ENCODE peak calls at places on chromosomes 4 and X, in four cellular contexts. One of them, this sample, is unnamed.

GRCh38 chrX:23776363-23776762 is 6.6 kb upstream of the SAT1 start:
- DNase-seq in GM13976: no peak
- DNase-seq in BJ: no peak
- DNase-seq in HFF-Myc: no peak
- DNase-seq in this sample: no peak

GRCh38 chrX:10415704-10416001 is 204.7 kb downstream of the MID1 start:
- DNase-seq in HFF-Myc: no peak
- DNase-seq in GM13976: no peak
- DNase-seq in BJ: no peak
- DNase-seq in this sample: no peak

GRCh38 chr4:140326395-140326993 is 47.0 kb upstream of the SCOC start:
- DNase-seq in HFF-Myc: peak; percentile 25
- DNase-seq in BJ: no peak
- DNase-seq in GM13976: no peak
- DNase-seq in this sample: no peak

GRCh38 chr4:151671541-151672059 is 89.2 kb downstream of the GATB start:
- DNase-seq in HFF-Myc: no peak
- DNase-seq in BJ: no peak
- DNase-seq in GM13976: no peak
- DNase-seq in this sample: no peak

GRCh38 chrX:13717697-13718483 is 16.5 kb downstream of the TRAPPC2 start:
- DNase-seq in GM13976: no peak
- DNase-seq in HFF-Myc: no peak
- DNase-seq in BJ: no peak
- DNase-seq in this sample: no peak

GRCh38 chr4:99447079-99447478 is 11.9 kb upstream of the ADH7 start:
- DNase-seq in BJ: no peak
- DNase-seq in GM13976: no peak
- DNase-seq in HFF-Myc: no peak
- DNase-seq in this sample: peak; percentile 4

GRCh38 chr4:40409835-40410234 is 74.7 kb downstream of the CHRNA9 start:
- DNase-seq in GM13976: no peak
- DNase-seq in HFF-Myc: peak; percentile 3
- DNase-seq in BJ: no peak
- DNase-seq in this sample: no peak

GRCh38 chrX:100410083-100410590 is at the start of gene PCDH19:
- DNase-seq in BJ: no peak
- DNase-seq in HFF-Myc: no peak
- DNase-seq in GM13976: peak; percentile 30
- DNase-seq in this sample: no peak

GRCh38 chrX:96843566-96843965 is 40.1 kb upstream of the RPA4 start:
- DNase-seq in HFF-Myc: no peak
- DNase-seq in GM13976: no peak
- DNase-seq in BJ: no peak
- DNase-seq in this sample: no peak

GRCh38 chr4:101853691-101854090 is 63.2 kb downstream of the BANK1 start:
- DNase-seq in HFF-Myc: no peak
- DNase-seq in BJ: no peak
- DNase-seq in GM13976: no peak
- DNase-seq in this sample: no peak

GRCh38 chr4:74374561-74375327 is 9.8 kb downstream of the EREG start:
- DNase-seq in HFF-Myc: peak; percentile 56
- DNase-seq in BJ: peak; percentile 62
- DNase-seq in GM13976: no peak
- DNase-seq in this sample: peak; percentile 26

GRCh38 chrX:19577181-19577810 is 62.0 kb upstream of the MAP3K15 start:
- DNase-seq in BJ: no peak
- DNase-seq in GM13976: no peak
- DNase-seq in HFF-Myc: no peak
- DNase-seq in this sample: no peak

GRCh38 chrX:31318866-31319265 is 247.0 kb upstream of the FTHL17 start:
- DNase-seq in BJ: no peak
- DNase-seq in HFF-Myc: no peak
- DNase-seq in GM13976: no peak
- DNase-seq in this sample: no peak

DNA sequence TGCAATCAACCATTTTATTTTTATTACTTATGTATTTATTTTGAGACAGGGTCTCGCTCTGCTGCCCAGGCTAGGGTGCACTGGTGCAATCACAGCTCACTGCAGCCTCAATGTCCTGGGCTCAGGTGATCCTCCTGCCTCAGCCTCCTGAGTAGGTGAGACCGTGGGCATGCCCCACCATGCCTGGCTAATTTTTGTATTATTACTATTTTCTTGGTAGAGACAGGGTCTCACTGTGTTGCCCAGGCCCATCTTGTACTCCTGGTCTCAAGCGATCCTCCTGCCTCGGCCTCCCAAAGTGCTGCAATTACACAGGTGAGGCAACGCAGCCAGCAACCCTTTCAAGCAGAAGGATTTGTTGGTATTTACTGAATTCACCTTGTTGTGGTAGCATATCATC is 60.3 kb upstream of the PPP2R3B start:
- DNase-seq in GM13976: no peak
- DNase-seq in HFF-Myc: no peak
- DNase-seq in BJ: no peak
- DNase-seq in this sample: no peak
- TF ChIP-seq CTCF in GM13976: no peak
- TF ChIP-seq CTCF in HFF-Myc: no peak
- TF ChIP-seq CTCF in BJ: no peak
- TF ChIP-seq CTCF in this sample: no peak

GRCh38 chr4:6765703-6766102 is 16.8 kb upstream of the KIAA0232 start:
- DNase-seq in HFF-Myc: no peak
- DNase-seq in BJ: no peak
- DNase-seq in GM13976: no peak
- DNase-seq in this sample: no peak

GRCh38 chr4:6764976-6765620 is 17.4 kb upstream of the KIAA0232 start:
- DNase-seq in GM13976: no peak
- DNase-seq in HFF-Myc: no peak
- DNase-seq in BJ: no peak
- DNase-seq in this sample: no peak

GRCh38 chr4:6762244-6762615 is 20.3 kb upstream of the KIAA0232 start:
- DNase-seq in BJ: no peak
- DNase-seq in HFF-Myc: no peak
- DNase-seq in GM13976: no peak
- DNase-seq in this sample: no peak

GRCh38 chr4:6761540-6762243 is 20.8 kb upstream of the KIAA0232 start:
- DNase-seq in HFF-Myc: no peak
- DNase-seq in BJ: no peak
- DNase-seq in GM13976: no peak
- DNase-seq in this sample: no peak

DNA sequence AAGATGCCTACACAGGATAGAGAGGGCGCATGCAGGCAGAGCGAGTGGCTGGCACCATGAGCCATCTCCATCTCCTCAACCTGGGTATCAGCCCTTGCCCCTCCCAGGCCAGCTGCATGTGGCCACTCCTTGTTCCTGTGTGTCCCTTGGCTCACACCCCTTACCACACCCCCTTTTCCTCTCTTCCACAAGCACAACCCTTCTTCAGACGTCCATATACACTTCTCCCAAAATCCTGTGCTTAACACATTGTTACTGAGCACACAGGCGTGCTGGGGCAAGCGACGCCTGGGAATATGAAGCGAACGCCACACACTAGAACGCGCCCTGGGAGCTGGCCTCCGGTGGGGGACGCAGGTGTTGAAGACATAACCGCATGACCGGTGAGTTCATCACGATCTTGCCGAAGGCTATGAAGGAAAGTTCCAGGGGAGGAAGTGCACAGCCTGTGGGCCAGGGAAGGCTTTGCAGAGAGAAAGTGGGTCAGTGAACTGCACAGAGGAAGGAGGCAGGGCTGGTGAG is 19.1 kb upstream of the KIAA0232 start:
- DNase-seq in HFF-Myc: no peak
- DNase-seq in BJ: no peak
- DNase-seq in GM13976: no peak
- DNase-seq in this sample: no peak
- TF ChIP-seq CTCF in HFF-Myc: no peak
- TF ChIP-seq CTCF in BJ: no peak
- TF ChIP-seq CTCF in GM13976: no peak
- TF ChIP-seq CTCF in this sample: no peak

DNA sequence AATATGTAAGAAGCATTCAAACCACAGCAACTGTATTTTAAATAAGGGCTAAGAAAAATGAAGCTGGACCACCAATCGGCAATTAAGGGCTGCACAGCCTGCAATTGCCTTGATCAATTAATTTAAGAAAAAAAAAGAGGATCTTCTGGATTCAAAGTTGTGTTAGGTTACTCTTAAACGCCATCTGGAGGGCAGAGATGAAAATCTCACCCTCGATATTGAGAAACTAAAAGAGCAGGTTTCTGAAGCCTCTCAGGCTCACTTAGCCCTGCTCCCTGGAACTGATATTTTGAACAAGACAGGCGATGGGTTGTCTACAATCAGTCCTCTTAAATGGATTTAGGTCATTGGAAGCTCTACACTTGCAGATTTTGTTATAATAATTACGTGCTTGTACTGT is 579.4 kb downstream of the GRXCR1 start:
- DNase-seq in GM13976: no peak
- DNase-seq in HFF-Myc: no peak
- DNase-seq in BJ: no peak
- DNase-seq in this sample: no peak
- TF ChIP-seq CTCF in GM13976: no peak
- TF ChIP-seq CTCF in HFF-Myc: peak; percentile 16
- TF ChIP-seq CTCF in BJ: no peak
- TF ChIP-seq CTCF in this sample: no peak

GRCh38 chr4:170589597-170590191 is 499.9 kb upstream of the AADAT start:
- DNase-seq in GM13976: peak; percentile 22
- DNase-seq in HFF-Myc: no peak
- DNase-seq in BJ: no peak
- DNase-seq in this sample: no peak
- TF ChIP-seq CTCF in GM13976: no peak
- TF ChIP-seq CTCF in HFF-Myc: no peak
- TF ChIP-seq CTCF in BJ: peak; percentile 6
- TF ChIP-seq CTCF in this sample: peak; percentile 7

GRCh38 chr4:24895461-24895860 is 17.4 kb downstream of the CCDC149 start:
- DNase-seq in BJ: no peak
- DNase-seq in GM13976: no peak
- DNase-seq in HFF-Myc: no peak
- DNase-seq in this sample: no peak
- TF ChIP-seq CTCF in BJ: no peak
- TF ChIP-seq CTCF in GM13976: no peak
- TF ChIP-seq CTCF in HFF-Myc: no peak
- TF ChIP-seq CTCF in this sample: no peak

GRCh38 chrX:6021316-6022091 is 207.2 kb downstream of the NLGN4X start:
- DNase-seq in HFF-Myc: no peak
- DNase-seq in BJ: no peak
- DNase-seq in GM13976: peak; percentile 17
- DNase-seq in this sample: no peak
- TF ChIP-seq CTCF in HFF-Myc: peak; percentile 28
- TF ChIP-seq CTCF in BJ: peak; percentile 45
- TF ChIP-seq CTCF in GM13976: peak; percentile 84
- TF ChIP-seq CTCF in this sample: peak; percentile 31

DNA sequence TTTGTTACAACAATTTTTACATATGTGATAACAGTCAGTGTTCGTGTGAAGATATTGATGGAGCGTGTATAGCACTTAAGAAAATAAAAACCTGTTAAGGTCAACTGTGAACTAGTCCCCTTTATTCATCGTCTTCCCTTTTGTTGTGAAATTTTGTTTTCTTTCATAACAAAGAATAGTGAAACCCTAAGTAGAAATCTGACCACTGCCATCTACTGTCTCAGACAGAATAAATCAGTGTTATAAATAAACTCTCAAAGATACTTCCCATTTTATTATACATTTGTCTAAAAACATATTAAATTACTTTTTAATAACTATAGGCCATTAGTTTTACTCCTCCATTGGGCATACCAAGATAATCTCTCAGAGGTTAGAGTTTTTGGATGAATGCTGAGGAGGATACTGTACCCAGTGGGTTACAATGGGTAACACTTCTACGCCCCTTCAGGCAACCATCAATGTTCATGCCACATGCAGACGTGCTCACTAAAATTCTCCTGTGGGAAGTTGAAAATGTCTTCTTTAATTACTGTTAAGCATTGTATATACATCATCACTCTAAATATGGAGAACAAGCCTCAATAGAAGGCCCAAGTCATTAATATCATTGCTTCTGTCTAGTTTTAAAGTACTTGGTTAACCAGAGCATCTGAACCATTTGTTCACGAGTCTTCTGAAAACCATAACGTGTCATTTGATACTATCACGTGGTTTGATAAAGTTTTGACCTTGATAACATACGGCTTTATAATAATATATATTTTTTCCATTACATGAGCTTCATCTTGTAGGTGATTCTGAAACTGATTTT is 171.2 kb downstream of the TMA16 start:
- DNase-seq in HFF-Myc: no peak
- DNase-seq in BJ: no peak
- DNase-seq in GM13976: no peak
- DNase-seq in this sample: no peak
- TF ChIP-seq CTCF in HFF-Myc: no peak
- TF ChIP-seq CTCF in BJ: no peak
- TF ChIP-seq CTCF in GM13976: no peak
- TF ChIP-seq CTCF in this sample: no peak

DNA sequence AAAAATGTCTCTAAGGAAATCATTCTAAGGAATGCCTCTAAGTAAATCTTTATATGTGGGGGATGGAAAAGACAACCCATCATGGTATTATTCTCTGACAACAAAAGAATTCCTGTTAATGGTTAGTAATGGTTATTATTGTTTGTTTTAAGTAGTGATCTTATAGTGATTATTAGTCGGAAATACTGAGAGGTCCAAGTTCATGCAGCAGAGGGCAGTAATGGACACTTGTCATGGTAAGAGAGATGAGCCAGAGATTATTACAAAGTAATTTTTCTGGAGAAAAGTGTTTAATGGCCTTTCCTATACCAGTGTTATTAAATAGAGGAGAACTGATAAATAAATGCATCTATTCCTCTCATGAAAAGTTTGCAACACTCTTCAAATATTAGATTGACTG is 8.1 kb upstream of the DKK2 start:
- DNase-seq in BJ: no peak
- DNase-seq in GM13976: no peak
- DNase-seq in HFF-Myc: no peak
- DNase-seq in this sample: no peak
- TF ChIP-seq CTCF in BJ: peak; percentile 27
- TF ChIP-seq CTCF in GM13976: no peak
- TF ChIP-seq CTCF in HFF-Myc: peak; percentile 16
- TF ChIP-seq CTCF in this sample: no peak

DNA sequence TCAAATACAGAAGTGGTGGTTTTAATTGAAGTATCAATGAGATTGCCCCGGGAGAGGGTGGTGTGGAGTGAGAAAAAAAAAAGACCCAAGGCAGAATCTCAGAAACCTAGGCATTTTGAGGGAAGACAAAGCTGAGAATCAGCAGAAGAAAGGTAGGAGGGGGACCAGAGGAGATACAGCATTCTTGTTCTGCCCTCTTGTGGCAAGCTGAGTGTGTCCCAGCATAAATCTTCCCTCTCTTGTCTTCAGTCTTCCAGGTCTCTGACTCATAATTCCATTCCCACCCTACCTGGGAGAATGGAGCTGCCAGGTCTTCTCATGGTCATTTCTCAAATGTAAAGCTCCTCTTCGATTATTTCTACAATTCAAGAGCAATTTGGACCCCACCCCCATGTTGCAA is 32.7 kb upstream of the MAGED1 start:
- DNase-seq in BJ: no peak
- DNase-seq in GM13976: peak; percentile 5
- DNase-seq in HFF-Myc: peak; percentile 1
- DNase-seq in this sample: no peak
- TF ChIP-seq CTCF in BJ: peak; percentile 54
- TF ChIP-seq CTCF in GM13976: peak; percentile 38
- TF ChIP-seq CTCF in HFF-Myc: peak; percentile 22
- TF ChIP-seq CTCF in this sample: peak; percentile 32

GRCh38 chrX:16807976-16808542 is 21.8 kb downstream of the TXLNG start:
- DNase-seq in GM13976: no peak
- DNase-seq in HFF-Myc: no peak
- DNase-seq in BJ: no peak
- DNase-seq in this sample: no peak

GRCh38 chrX:16804923-16805464 is 18.7 kb downstream of the TXLNG start:
- DNase-seq in GM13976: no peak
- DNase-seq in HFF-Myc: no peak
- DNase-seq in BJ: no peak
- DNase-seq in this sample: no peak

GRCh38 chrX:16807548-16807947 is 21.3 kb downstream of the TXLNG start:
- DNase-seq in BJ: no peak
- DNase-seq in GM13976: no peak
- DNase-seq in HFF-Myc: no peak
- DNase-seq in this sample: no peak
- TF ChIP-seq CTCF in BJ: peak; percentile 44
- TF ChIP-seq CTCF in GM13976: no peak
- TF ChIP-seq CTCF in HFF-Myc: peak; percentile 30
- TF ChIP-seq CTCF in this sample: no peak

This sample was measured in AG04449.